ENCODE peak calls at places on chromosome 20, in four cellular contexts. R is WTC11, E is HepG2, U is K562. T is an unnamed sample.

GRCh38 chr20:44083220-44083933 is 103.6 kb downstream of the JPH2 start:
- DNase-seq in R (no peak), E (no peak), U (no peak), T (no peak)

GRCh38 chr20:44079968-44080560 is 106.9 kb downstream of the JPH2 start:
- DNase-seq in R (no peak), E (no peak), U (no peak), T (no peak)

GRCh38 chr20:40192083-40192482 is 497.0 kb downstream of the MAFB start:
- DNase-seq in R (no peak), E (no peak), U (no peak), T (no peak)

GRCh38 chr20:61938839-61939690 is 126.6 kb downstream of the TAF4 start:
- DNase-seq in R (peak), E (no peak), U (no peak), T (no peak)

GRCh38 chr20:52035498-52035897 is 156.1 kb downstream of the ZFP64 start:
- DNase-seq in R (no peak), E (peak), U (peak), T (no peak)

GRCh38 chr20:49701313-49701731 is 12.4 kb downstream of the B4GALT5 start:
- DNase-seq in R (no peak), E (no peak), U (no peak), T (no peak)

GRCh38 chr20:37986873-37987601 is 46.2 kb downstream of the TTI1 start:
- DNase-seq in R (no peak), E (peak), U (no peak), T (no peak)

GRCh38 chr20:11995750-11996567 is 78.3 kb downstream of the BTBD3 start:
- DNase-seq in R (no peak), E (no peak), U (no peak), T (no peak)

GRCh38 chr20:9349256-9349655 is 165.1 kb upstream of the LAMP5 start:
- DNase-seq in R (no peak), E (no peak), U (no peak), T (no peak)

GRCh38 chr20:58106143-58106750 is 122.2 kb downstream of the ANKRD60 start:
- DNase-seq in R (no peak), E (no peak), U (no peak), T (no peak)

GRCh38 chr20:52978851-52979250 is 6.7 kb downstream of the TSHZ2 start:
- DNase-seq in R (no peak), E (no peak), U (no peak), T (no peak)

GRCh38 chr20:60467771-60468170 is 509.5 kb downstream of the CDH26 start:
- DNase-seq in R (no peak), E (no peak), U (no peak), T (no peak)

GRCh38 chr20:32820698-32821378 is 1.1 kb downstream of the MAPRE1 start:
- DNase-seq in R (no peak), E (no peak), U (peak), T (no peak)

GRCh38 chr20:37524859-37525708 is 2.6 kb downstream of the BLCAP start:
- DNase-seq in R (no peak), E (no peak), U (no peak), T (no peak)

GRCh38 chr20:26209171-26209941 is 512.7 kb upstream of the ZNF337 start:
- DNase-seq in R (peak), E (no peak), U (no peak), T (no peak)

GRCh38 chr20:35341366-35342028 is 49.3 kb upstream of the FAM83C start:
- DNase-seq in R (no peak), E (no peak), U (no peak), T (no peak)

GRCh38 chr20:8399963-8400362 is 267.9 kb downstream of the PLCB1 start:
- DNase-seq in R (no peak), E (no peak), U (no peak), T (peak)

GRCh38 chr20:32031007-32031958 is 20.8 kb upstream of the HCK start:
- DNase-seq in R (peak), E (peak), U (peak), T (no peak)

GRCh38 chr20:19889011-19889953 is 127.9 kb upstream of the NAA20 start:
- DNase-seq in R (no peak), E (no peak), U (no peak), T (no peak)

GRCh38 chr20:62156592-62157386 is 13.2 kb downstream of the SS18L1 start:
- DNase-seq in R (peak), E (peak), U (peak), T (no peak)

GRCh38 chr20:32462900-32463641 is 104.9 kb downstream of the ASXL1 start:
- DNase-seq in R (no peak), E (no peak), U (no peak), T (no peak)

GRCh38 chr20:14477125-14477524 is 139.7 kb upstream of the FLRT3 start:
- DNase-seq in R (no peak), E (no peak), U (no peak), T (no peak)

GRCh38 chr20:9015984-9016324 is 52.9 kb upstream of the PLCB4 start:
- DNase-seq in R (peak), E (no peak), U (no peak), T (no peak)

GRCh38 chr20:35135867-35136586 is 11.1 kb downstream of the EDEM2 start:
- DNase-seq in R (no peak), E (no peak), U (peak), T (no peak)

GRCh38 chr20:48703107-48703506 is 124.7 kb downstream of the PREX1 start:
- DNase-seq in R (no peak), E (no peak), U (no peak), T (no peak)

GRCh38 chr20:13022401-13023170 is 13.8 kb downstream of the SPTLC3 start:
- DNase-seq in R (no peak), E (no peak), U (no peak), T (no peak)

GRCh38 chr20:32753731-32754130 is 8.5 kb upstream of the DNMT3B start:
- DNase-seq in R (no peak), E (no peak), U (no peak), T (no peak)

GRCh38 chr20:38827770-38828281 is 22.3 kb downstream of the PPP1R16B start:
- DNase-seq in R (no peak), E (no peak), U (no peak), T (no peak)

GRCh38 chr20:22346716-22347115 is 237.7 kb downstream of the FOXA2 start:
- DNase-seq in R (no peak), E (peak), U (no peak), T (no peak)

GRCh38 chr20:37411408-37412306 is 65.7 kb downstream of the SRC start:
- DNase-seq in R (no peak), E (no peak), U (no peak), T (no peak)

GRCh38 chr20:48159156-48159971 is 374.1 kb upstream of the SULF2 start:
- DNase-seq in R (no peak), E (no peak), U (no peak), T (no peak)

GRCh38 chr20:13671500-13672288 is 33.0 kb upstream of the TASP1 start:
- DNase-seq in R (no peak), E (no peak), U (no peak), T (no peak)

GRCh38 chr20:46849751-46850150 is 44.9 kb upstream of the EYA2 start:
- DNase-seq in R (no peak), E (no peak), U (no peak), T (no peak)

GRCh38 chr20:58174708-58175287 is 53.7 kb downstream of the ANKRD60 start:
- DNase-seq in R (no peak), E (no peak), U (no peak), T (no peak)

GRCh38 chr20:19552144-19552895 is 205.7 kb upstream of the RIN2 start:
- DNase-seq in R (peak), E (peak), U (no peak), T (no peak)

GRCh38 chr20:54469952-54470351 is 5.4 kb upstream of the DOK5 start:
- DNase-seq in R (no peak), E (no peak), U (no peak), T (no peak)

GRCh38 chr20:54468082-54468481 is 7.3 kb upstream of the DOK5 start:
- DNase-seq in R (no peak), E (no peak), U (no peak), T (no peak)

GRCh38 chr20:54467622-54468021 is 7.8 kb upstream of the DOK5 start:
- DNase-seq in R (no peak), E (no peak), U (no peak), T (no peak)

GRCh38 chr20:54470697-54471096 is 4.7 kb upstream of the DOK5 start:
- DNase-seq in R (no peak), E (no peak), U (no peak), T (no peak)

DNA sequence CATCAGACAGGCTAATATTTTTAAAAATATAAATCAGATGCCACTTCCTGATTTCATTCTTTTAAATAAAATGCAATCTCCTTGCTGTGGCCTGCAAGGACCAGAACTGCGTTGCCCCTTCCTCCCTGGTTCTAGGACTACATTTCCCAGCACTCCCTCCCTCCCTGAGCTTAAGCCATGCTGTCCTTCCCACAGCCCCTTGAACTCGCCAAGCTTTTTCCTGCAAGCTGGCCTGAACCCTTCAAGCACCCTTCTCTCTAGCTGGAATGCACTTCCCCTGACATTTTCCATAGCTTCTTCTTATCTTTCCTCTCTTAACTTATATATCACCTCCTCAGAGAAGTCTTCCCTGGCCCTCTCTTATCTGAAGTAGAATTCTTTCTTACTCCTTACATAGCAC is 6.1 kb upstream of the DOK5 start:
- DNase-seq in R (peak), E (no peak), U (no peak), T (no peak)
- TF ChIP-seq CREM in R (no peak), E (no peak), U (no peak), T (no peak)

GRCh38 chr20:24763386-24764026 is 185.6 kb upstream of the CST7 start:
- DNase-seq in R (no peak), E (no peak), U (no peak), T (no peak)
- TF ChIP-seq ATF3 in R (no peak), E (no peak), U (no peak), T (no peak)

GRCh38 chr20:56986476-56986875 is 280.0 kb downstream of the BMP7 start:
- DNase-seq in R (no peak), E (no peak), U (no peak), T (no peak)

GRCh38 chr20:56985286-56985685 is 281.2 kb downstream of the BMP7 start:
- DNase-seq in R (no peak), E (no peak), U (no peak), T (no peak)

GRCh38 chr20:56988446-56988845 is 278.0 kb downstream of the BMP7 start:
- DNase-seq in R (no peak), E (no peak), U (no peak), T (no peak)

GRCh38 chr20:56987992-56988391 is 278.4 kb downstream of the BMP7 start:
- DNase-seq in R (no peak), E (no peak), U (peak), T (no peak)

GRCh38 chr20:56986931-56987720 is 279.3 kb downstream of the BMP7 start:
- DNase-seq in R (no peak), E (no peak), U (no peak), T (no peak)
- TF ChIP-seq CREM in R (no peak), E (no peak), U (no peak), T (no peak)

DNA sequence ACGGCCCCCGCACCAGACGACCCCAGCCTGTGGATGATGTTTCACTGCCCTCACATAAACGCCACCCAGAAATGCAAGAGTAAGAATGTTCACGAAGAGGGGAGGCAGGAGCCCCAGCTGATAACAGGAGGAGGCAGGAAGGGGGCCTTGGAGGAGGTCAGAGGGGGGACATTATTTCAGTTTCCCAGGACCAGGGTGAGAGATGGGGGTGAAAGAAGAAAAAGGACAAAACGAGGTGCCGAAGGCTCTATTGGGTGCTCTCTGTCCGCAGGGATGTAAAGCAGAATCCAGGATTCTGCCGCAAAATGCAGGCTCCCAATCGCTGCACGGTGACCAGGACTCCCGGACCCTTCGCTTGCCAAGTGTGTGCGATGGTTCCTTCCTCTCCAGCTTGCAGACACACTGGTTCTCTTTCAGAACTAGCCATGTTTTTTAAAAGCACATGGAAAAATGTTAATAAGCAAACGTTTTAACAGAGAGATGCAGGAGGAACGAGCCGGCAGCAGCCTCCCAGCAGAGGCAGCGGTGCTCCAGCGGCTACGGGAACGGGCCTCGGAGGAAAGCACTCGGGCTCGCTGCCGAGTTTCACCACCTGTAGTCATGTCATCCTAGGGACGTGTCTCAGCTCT is 59.5 kb downstream of the ZNF831 start:
- DNase-seq in R (peak), E (no peak), U (no peak), T (no peak)
- TF ChIP-seq ATF3 in R (no peak), E (no peak), U (no peak), T (no peak)

GRCh38 chr20:63435552-63435951 is 36.9 kb downstream of the KCNQ2 start:
- DNase-seq in R (no peak), E (no peak), U (no peak), T (no peak)

GRCh38 chr20:63439866-63440265 is 32.6 kb downstream of the KCNQ2 start:
- DNase-seq in R (no peak), E (no peak), U (no peak), T (no peak)

GRCh38 chr20:63440366-63440955 is 32.0 kb downstream of the KCNQ2 start:
- DNase-seq in R (no peak), E (no peak), U (no peak), T (no peak)

GRCh38 chr20:63441136-63441776 is 31.2 kb downstream of the KCNQ2 start:
- DNase-seq in R (no peak), E (no peak), U (no peak), T (peak)

GRCh38 chr20:63438121-63438520 is 34.3 kb downstream of the KCNQ2 start:
- DNase-seq in R (no peak), E (no peak), U (no peak), T (no peak)
- TF ChIP-seq CREM in R (no peak), E (no peak), U (no peak), T (no peak)

GRCh38 chr20:45230631-45231030 is 9.5 kb downstream of the SEMG2 start:
- DNase-seq in R (no peak), E (no peak), U (peak), T (no peak)

GRCh38 chr20:45226287-45226686 is 5.1 kb downstream of the SEMG2 start:
- DNase-seq in R (no peak), E (no peak), U (no peak), T (no peak)

DNA sequence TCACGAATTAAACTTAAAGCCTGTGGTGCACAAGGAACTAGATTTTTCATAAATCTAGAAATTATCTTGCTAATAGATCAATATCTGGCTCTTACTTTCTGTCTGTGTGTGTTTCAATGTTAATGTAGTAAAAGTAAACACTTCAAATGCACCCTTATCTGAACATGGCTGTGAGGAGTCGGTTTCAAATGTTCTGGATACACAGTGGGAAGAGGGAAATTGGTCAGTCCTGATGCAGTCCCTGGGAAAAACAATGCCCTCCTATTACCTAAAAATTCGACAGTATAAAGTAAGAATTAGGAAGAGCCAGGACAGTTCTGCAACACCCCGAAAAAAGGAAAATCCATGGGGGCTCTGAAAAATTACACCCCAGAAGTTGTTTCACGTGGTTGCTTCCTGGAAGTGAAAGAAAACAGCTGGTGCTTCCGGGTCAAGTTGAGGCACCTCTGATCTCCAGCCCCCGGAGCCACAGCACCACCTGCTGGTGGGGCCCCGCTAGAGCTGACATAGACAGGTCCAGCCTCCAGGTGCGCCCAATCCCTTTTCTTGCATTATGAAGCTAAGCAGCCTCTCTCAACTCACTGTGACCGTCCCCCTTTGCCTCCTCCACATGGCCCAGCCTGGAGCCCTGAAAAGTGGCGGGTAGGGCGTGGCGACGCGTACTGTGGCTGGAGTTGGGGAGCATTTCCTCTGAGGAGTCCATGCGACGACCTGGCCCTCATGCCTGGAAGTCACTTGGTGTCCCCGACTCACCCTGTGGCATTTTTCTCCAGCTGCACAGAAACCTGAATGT is 8.3 kb downstream of the SEMG2 start:
- DNase-seq in R (peak), E (peak), U (peak), T (no peak)
- TF ChIP-seq ATF3 in R (no peak), E (no peak), U (no peak), T (no peak)

DNA sequence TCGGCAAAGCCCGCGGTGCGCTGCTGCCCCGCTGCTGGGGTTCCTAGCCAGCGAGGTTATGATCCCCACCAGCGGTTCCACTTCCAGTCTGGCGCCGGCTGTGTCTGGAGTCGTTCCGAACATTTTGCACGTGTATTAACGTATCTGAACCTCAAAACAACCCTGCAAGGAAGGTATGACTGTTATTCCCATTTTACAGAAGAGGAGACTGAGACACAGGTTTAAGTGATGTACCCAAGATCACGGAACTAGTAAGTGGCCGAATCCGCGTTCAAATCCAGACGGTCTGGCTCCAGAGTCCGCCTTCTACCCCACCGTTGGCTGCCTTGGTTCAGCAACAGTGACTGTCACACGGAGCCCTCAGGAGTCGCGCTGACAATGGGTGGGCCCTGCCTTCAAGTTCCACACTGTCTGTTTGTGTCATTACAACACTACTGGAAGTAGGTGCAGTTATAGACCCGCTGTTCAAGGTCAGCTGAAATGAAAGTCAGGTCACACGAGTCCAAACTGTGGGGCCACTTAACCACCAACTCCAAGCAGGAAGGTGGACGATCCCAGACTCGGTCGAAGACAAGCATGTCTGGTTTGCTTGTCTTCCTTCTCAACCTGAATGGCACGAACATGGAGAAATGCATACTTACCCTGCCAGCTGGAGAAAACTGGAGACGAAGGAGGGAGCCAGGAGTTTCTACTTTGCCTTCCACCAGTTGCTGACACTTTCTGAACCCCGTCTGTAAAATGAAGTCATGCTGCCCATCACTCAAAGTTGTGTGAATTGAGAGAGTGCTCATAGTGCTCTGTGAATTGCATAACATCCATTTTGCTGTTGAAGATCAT is 808 bp upstream of the SRXN1 start:
- DNase-seq in R (no peak), E (peak), U (peak), T (no peak)
- TF ChIP-seq CREM in R (no peak), E (peak), U (no peak), T (no peak)

T was measured in GM12878.